ENCODE peak calls at places on chromosome 21, in eight cellular contexts. E is CD8-positive, alpha-beta T cell; C is spleen; Q is endothelial cell of umbilical vein; G is lower lobe of right lung; W is OCI-LY7; D is heart right ventricle; X is dorsolateral prefrontal cortex. B is an unnamed sample.

GRCh38 chr21:42121792-42122191 is 50.7 kb downstream of the UMODL1 start:
- DNase-seq in X (no peak), C (peak), G (no peak), W (no peak), Q (no peak), D (no peak), E (no peak), B (no peak)

GRCh38 chr21:39006653-39007417 is 176.4 kb downstream of the PSMG1 start:
- DNase-seq in W (peak), C (no peak), Q (peak), E (no peak), X (no peak), G (peak), D (peak), B (peak)

GRCh38 chr21:25895565-25896205 is 160.9 kb downstream of the GABPA start:
- DNase-seq in X (peak), W (peak), C (no peak), E (no peak), G (no peak), Q (peak), D (no peak), B (no peak)

GRCh38 chr21:15857740-15858139 is 128.0 kb downstream of the USP25 start:
- DNase-seq in E (no peak), Q (peak), G (no peak), W (no peak), X (no peak), D (no peak), C (no peak), B (no peak)

GRCh38 chr21:41836166-41837015 is 42.8 kb downstream of the PRDM15 start:
- DNase-seq in X (no peak), Q (no peak), W (peak), E (no peak), D (no peak), C (peak), G (no peak), B (peak)

GRCh38 chr21:37073417-37074194 is 552 bp downstream of the TTC3 start:
- DNase-seq in W (peak), Q (peak), G (peak), X (peak), E (peak), D (peak), C (peak), B (peak)

GRCh38 chr21:27764056-27764455 is 797.2 kb upstream of the ADAMTS5 start:
- DNase-seq in C (no peak), E (no peak), W (no peak), X (no peak), G (no peak), Q (no peak), D (no peak), B (no peak)

GRCh38 chr21:26194811-26195251 is 24.3 kb upstream of the APP start:
- DNase-seq in D (no peak), Q (no peak), X (no peak), W (no peak), G (no peak), E (no peak), C (no peak), B (no peak)

GRCh38 chr21:17688912-17689874 is 76.5 kb upstream of the BTG3 start:
- DNase-seq in W (peak), Q (no peak), X (no peak), E (peak), G (peak), D (peak), C (peak), B (no peak)

GRCh38 chr21:40546657-40547056 is 300.3 kb downstream of the DSCAM start:
- DNase-seq in X (no peak), W (no peak), G (no peak), E (no peak), D (no peak), Q (no peak), C (no peak), B (no peak)

GRCh38 chr21:14888202-14888601 is 176.6 kb downstream of the NRIP1 start:
- DNase-seq in W (no peak), E (no peak), D (no peak), X (no peak), Q (no peak), C (no peak), G (no peak), B (no peak)

DNA sequence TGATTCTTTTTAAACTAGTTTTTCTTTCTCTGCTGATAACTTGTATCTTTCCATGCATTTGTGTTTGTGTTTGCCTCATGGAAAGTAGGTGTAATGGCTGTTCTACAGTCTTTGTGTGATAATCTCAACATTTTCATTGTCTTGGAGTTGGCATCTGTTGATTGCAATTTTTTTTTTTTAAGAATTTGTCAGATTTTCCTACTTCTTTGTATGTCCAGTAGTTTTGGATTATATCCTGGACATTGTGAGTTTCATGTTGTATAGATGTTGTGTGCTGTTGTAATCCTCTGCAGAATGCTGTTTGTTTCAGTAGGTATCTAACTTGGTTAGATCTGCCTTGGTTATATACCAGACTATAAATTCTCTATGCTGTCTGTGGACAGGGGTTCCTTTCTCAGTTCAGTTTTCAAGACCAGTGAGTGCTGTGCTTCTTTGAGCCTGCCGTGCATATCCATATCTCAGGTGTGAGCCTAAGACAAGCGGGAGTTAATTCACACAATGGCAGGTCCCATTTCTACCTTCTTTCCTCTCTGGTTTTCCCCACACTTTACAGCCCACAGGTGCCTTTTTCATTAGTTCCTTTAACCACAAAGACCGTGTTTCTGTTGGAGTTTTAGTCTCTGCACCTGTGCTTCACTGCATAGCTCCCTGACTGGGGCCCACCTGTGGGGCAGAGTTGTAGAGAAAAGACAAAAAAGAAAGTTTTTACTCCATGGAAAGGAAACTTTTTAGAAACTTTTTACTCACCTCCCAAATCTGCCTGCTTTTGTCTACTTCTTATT is 69.9 kb downstream of the ITSN1 start:
- DNase-seq in E (no peak), D (no peak), W (no peak), C (no peak), G (no peak), X (no peak), Q (peak), B (no peak)
- H3K4me3 ChIP-seq in E (no peak), D (no peak), W (no peak), C (no peak), G (no peak), X (no peak), Q (no peak), B (no peak)

DNA sequence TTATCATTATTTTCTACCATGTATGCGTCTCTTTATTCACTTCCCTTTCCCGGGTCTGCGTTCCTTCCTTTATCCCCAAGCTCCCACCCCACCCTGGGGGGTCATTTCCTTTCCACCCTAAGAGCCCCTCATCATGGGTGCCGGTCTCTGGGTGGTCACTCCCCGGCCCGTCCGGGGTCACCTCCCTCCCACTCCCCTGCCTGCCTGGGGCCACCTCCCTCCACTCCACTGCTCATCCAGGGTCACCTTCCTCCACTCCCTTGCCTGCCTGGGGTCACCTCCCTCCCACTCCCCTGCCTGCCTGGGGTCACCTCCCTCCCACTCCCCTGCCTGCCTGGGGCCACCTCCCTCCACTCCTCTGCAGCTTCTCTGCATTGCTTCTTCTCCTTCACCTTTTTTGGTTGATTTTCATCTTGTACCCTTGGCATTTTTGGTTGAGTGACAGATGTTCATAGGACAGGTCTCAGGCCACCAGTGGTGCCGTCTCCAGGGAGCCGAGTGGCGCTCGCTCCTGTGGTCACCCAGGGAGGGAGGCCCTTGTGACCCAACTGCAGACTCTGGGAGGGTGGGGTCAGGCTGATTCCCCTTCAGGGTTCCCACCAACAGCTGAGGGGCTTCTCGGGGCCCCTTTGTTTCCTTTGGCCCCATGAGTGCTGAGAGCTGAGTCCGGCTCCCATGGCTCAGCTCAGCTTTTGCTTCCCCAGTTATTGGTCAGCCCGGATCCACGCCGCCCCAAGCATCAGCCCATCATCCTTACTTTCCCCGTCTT is 48.6 kb upstream of the PCBP3 start:
- DNase-seq in E (no peak), Q (no peak), X (no peak), W (no peak), D (no peak), G (peak), C (peak), B (peak)
- H3K4me3 ChIP-seq in E (no peak), Q (no peak), X (no peak), W (peak), D (no peak), G (no peak), C (no peak), B (no peak)

DNA sequence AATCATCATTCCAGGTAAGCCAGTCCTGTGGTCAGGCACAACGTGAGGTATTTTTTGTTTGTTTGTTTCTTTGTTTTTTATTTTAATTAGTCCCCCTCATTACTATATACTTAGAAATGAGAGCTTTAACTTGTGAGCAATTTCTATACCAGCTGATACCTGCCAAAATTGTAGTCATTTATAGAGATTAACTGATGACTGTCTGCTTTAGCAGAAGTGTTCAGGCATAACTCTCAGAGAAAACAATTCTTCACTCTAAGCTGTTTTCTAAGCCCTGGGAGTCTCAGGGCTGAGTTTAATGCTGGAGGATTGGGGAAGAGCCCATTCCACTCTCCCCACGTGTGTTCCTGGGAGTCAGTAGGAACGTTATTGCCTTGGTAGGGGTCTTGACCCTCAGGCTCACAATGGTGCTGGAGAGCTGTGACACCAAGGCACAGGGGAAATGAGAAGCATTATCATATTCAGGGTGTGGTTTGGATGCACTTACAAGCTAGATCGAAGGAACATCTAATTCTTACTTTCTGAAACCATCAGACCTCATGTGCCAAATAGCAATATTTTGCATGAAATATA is 168.2 kb downstream of the CLIC6 start:
- DNase-seq in X (no peak), E (no peak), D (no peak), G (no peak), C (no peak), Q (no peak), W (no peak), B (no peak)
- H3K4me3 ChIP-seq in X (no peak), E (no peak), D (no peak), G (peak), C (no peak), Q (no peak), W (no peak), B (peak)

DNA sequence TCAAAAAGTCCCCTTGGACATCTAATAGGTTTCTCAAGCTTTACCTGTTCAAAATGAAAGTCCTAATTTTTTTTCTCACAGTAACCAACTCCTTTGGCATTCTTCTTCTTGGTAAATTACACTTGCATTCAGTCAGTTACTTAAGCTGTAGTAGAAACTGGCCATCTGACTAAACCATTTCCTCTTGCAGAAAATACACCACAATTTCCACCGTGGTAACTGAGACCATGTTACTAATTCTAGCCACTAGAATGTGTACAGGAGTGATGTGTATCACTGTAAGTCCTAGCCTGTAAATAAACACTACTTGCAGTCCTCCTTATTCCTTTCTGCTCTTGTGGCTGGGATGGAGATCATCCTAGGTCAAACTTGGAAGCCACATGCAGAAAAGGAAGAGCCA is 965.4 kb upstream of the TMPRSS15 start:
- DNase-seq in E (no peak), D (no peak), X (no peak), C (no peak), Q (no peak), G (no peak), W (no peak), B (no peak)
- H3K4me3 ChIP-seq in E (no peak), D (no peak), X (no peak), C (no peak), Q (no peak), G (no peak), W (no peak), B (no peak)

GRCh38 chr21:36072453-36073167 is 2.8 kb downstream of the CBR1 start:
- DNase-seq in G (no peak), E (no peak), D (no peak), X (no peak), Q (no peak), W (no peak), C (no peak), B (no peak)

GRCh38 chr21:36065497-36066036 is 4.3 kb upstream of the CBR1 start:
- DNase-seq in E (no peak), X (no peak), Q (peak), G (no peak), C (no peak), W (no peak), D (no peak), B (no peak)

GRCh38 chr21:36070999-36071398 is 1.2 kb downstream of the CBR1 start:
- DNase-seq in X (no peak), D (no peak), W (no peak), E (no peak), C (no peak), G (no peak), Q (no peak), B (no peak)

GRCh38 chr21:36069713-36070573 is at the start of gene CBR1:
- DNase-seq in W (peak), D (peak), C (peak), Q (peak), X (peak), E (peak), G (peak), B (peak)

GRCh38 chr21:36068748-36069398 is 951 bp upstream of the CBR1 start:
- DNase-seq in G (no peak), C (no peak), E (no peak), W (no peak), Q (no peak), D (no peak), X (no peak), B (no peak)
- H3K4me3 ChIP-seq in G (no peak), C (no peak), E (no peak), W (peak), Q (no peak), D (no peak), X (peak), B (no peak)